ENCODE peak calls at places on chromosomes 12 and 14, in four cellular contexts. M is A673, C is nephron progenitor cell, W is A549. F is an unnamed sample.

GRCh38 chr14:87082917-87083316 is 910.1 kb downstream of the GALC start:
- DNase-seq in M (no peak), C (no peak), W (no peak), F (no peak)

GRCh38 chr14:92655372-92655771 is 93.1 kb downstream of the LGMN start:
- DNase-seq in M (no peak), C (no peak), W (no peak), F (no peak)

GRCh38 chr12:102462803-102463499 is 17.4 kb downstream of the IGF1 start:
- DNase-seq in M (no peak), C (no peak), W (no peak), F (peak)

GRCh38 chr14:77014004-77014604 is 14.4 kb downstream of the IRF2BPL start:
- DNase-seq in M (no peak), C (peak), W (no peak), F (peak)

GRCh38 chr12:121806556-121807308 is 2.9 kb downstream of the SETD1B start:
- DNase-seq in M (no peak), C (peak), W (no peak), F (peak)

GRCh38 chr12:39505025-39505424 is 62.1 kb upstream of the KIF21A start:
- DNase-seq in M (no peak), C (no peak), W (no peak), F (no peak)

GRCh38 chr14:68327231-68327630 is 465.6 kb downstream of the ZFP36L1 start:
- DNase-seq in M (no peak), C (no peak), W (no peak), F (no peak)

GRCh38 chr14:91899213-91899612 is 31.9 kb upstream of the TC2N start:
- DNase-seq in M (no peak), C (no peak), W (no peak), F (no peak)

GRCh38 chr12:1591029-1591428 is 3.4 kb downstream of the FBXL14 start:
- DNase-seq in M (no peak), C (no peak), W (peak), F (no peak)

GRCh38 chr14:26290007-26290530 is 307.8 kb downstream of the NOVA1 start:
- DNase-seq in M (no peak), C (no peak), W (no peak), F (peak)

GRCh38 chr14:90253826-90254225 is 2.5 kb upstream of the PSMC1 start:
- DNase-seq in M (no peak), C (no peak), W (no peak), F (no peak)

GRCh38 chr14:69354383-69355154 is 43.5 kb downstream of the ERH start:
- DNase-seq in M (no peak), C (no peak), W (no peak), F (no peak)

GRCh38 chr14:70827366-70828151 is 18.2 kb upstream of the MAP3K9 start:
- DNase-seq in M (peak), C (no peak), W (no peak), F (no peak)

GRCh38 chr14:51527073-51527472 is 124.6 kb upstream of the FRMD6 start:
- DNase-seq in M (no peak), C (no peak), W (no peak), F (peak)

GRCh38 chr14:102622262-102622885 is 29.9 kb downstream of the RCOR1 start:
- DNase-seq in M (peak), C (no peak), W (no peak), F (peak)

GRCh38 chr12:86117711-86118110 is 138.5 kb downstream of the MGAT4C start:
- DNase-seq in M (no peak), C (no peak), W (no peak), F (no peak)

GRCh38 chr14:50763386-50764007 is 67.5 kb downstream of the NIN start:
- DNase-seq in M (no peak), C (no peak), W (no peak), F (no peak)

GRCh38 chr12:47356129-47356622 is 276.4 kb upstream of the AMIGO2 start:
- DNase-seq in M (no peak), C (no peak), W (no peak), F (peak)

GRCh38 chr14:74988131-74988530 is 14.6 kb upstream of the EIF2B2 start:
- DNase-seq in M (no peak), C (no peak), W (peak), F (peak)

GRCh38 chr12:43856932-43857331 is 21.1 kb downstream of the TMEM117 start:
- DNase-seq in M (no peak), C (no peak), W (no peak), F (no peak)

GRCh38 chr12:84986586-84986985 is 49.5 kb downstream of the TSPAN19 start:
- DNase-seq in M (no peak), C (no peak), W (no peak), F (no peak)

GRCh38 chr12:47964102-47964723 is 817 bp downstream of the TMEM106C start:
- DNase-seq in M (peak), C (peak), W (peak), F (no peak)

GRCh38 chr12:68259318-68259940 is 6.0 kb upstream of the IL22 start:
- DNase-seq in M (no peak), C (no peak), W (no peak), F (peak)

GRCh38 chr14:69904246-69904645 is 25.0 kb downstream of the SMOC1 start:
- DNase-seq in M (no peak), C (no peak), W (no peak), F (no peak)

GRCh38 chr12:107759410-107759809 is 1.5 kb downstream of the PRDM4 start:
- DNase-seq in M (peak), C (peak), W (peak), F (peak)

GRCh38 chr14:24848427-24848826 is 201.5 kb downstream of the STXBP6 start:
- DNase-seq in M (peak), C (no peak), W (no peak), F (no peak)

GRCh38 chr12:99769581-99769980 is 122.0 kb downstream of the GARIN6 start:
- DNase-seq in M (peak), C (no peak), W (no peak), F (no peak)
- TF ChIP-seq CTCF in M (no peak), C (no peak), W (no peak), F (no peak)

GRCh38 chr12:116402163-116402939 is 124.9 kb upstream of the MED13L start:
- DNase-seq in M (no peak), C (no peak), W (no peak), F (no peak)

GRCh38 chr12:116403546-116403945 is 126.1 kb upstream of the MED13L start:
- DNase-seq in M (no peak), C (no peak), W (no peak), F (no peak)

GRCh38 chr12:116408489-116409217 is 131.2 kb upstream of the MED13L start:
- DNase-seq in M (no peak), C (no peak), W (no peak), F (no peak)

GRCh38 chr12:116404913-116405611 is 127.6 kb upstream of the MED13L start:
- DNase-seq in M (no peak), C (no peak), W (no peak), F (no peak)

DNA sequence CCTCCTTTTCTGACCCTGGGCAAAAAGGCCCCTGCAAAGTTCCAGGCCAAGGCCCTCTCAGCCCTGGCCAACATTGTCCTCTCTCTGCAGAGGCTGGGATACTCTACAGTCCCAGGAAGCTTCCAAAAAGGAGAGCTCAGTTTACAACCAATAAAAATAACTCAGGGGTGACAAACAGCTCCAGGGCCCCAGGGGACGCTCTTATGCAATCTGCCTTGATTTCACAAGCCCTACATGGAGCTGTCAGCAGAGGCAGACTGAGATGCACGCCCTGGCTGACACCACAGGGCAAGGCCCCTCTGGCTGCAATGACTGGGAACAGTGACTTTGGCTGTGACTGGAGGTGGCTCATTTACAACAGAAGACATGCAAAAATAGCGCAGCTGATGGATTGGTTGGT is 129.0 kb upstream of the MED13L start:
- DNase-seq in M (peak), C (peak), W (peak), F (peak)
- TF ChIP-seq CTCF in M (peak), C (no peak), W (no peak), F (no peak)

GRCh38 chr12:51726931-51727330 is 121.6 kb downstream of the FIGNL2 start:
- DNase-seq in M (no peak), C (no peak), W (no peak), F (no peak)
- TF ChIP-seq CTCF in M (no peak), C (no peak), W (no peak), F (no peak)

DNA sequence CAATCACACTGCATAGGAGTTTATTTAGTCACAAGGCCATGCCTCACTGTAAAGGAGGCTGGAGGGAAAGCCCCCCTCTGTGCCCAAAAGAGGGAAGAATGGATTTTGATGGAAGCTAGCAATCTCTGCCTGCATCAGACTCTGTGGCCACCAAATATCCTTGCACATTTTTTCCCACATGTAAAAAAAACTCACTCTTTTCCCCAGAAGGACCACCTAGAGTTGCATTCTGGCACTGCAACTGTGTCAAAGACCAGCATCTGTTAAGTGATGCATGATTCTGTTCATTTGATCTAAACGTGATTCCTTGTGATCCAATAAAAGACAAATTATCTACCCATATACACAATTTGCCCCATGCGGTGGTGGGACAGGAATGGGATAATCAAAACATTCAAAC is 8.0 kb downstream of the RHOJ start:
- DNase-seq in M (no peak), C (no peak), W (no peak), F (no peak)
- TF ChIP-seq CTCF in M (peak), C (peak), W (no peak), F (peak)

GRCh38 chr12:7661741-7662140 is 4.0 kb downstream of the APOBEC1 start:
- DNase-seq in M (peak), C (no peak), W (no peak), F (no peak)

GRCh38 chr12:7666595-7666994 is 887 bp upstream of the APOBEC1 start:
- DNase-seq in M (no peak), C (no peak), W (no peak), F (no peak)

DNA sequence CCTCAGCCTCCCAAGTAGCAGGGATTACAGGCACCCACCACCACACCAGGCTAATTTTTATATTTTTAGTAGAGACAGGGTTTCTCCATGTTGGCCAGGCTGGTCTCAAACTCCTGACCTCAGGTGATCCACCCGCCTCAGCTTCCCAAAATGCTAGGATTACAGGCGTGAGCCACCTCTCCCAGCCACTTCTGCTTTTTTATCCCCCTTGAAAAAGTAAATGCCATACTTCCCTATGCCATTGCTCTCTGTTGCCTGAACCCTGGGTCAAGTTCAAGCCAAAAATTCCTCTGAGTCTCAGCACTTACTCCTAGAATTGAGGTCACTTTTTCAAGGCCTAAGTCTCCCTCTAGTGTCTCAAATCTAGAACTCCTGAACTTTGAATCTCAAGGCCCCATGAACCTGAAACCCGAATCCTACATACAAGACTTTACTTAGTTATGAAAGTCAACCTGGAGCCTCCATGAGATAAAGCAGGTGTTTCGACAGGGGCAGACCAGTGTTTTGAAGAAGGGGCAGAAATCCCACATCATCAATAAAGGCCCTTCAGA is 1.4 kb upstream of the APOBEC1 start:
- DNase-seq in M (peak), C (no peak), W (peak), F (peak)
- TF ChIP-seq CTCF in M (peak), C (peak), W (no peak), F (peak)

DNA sequence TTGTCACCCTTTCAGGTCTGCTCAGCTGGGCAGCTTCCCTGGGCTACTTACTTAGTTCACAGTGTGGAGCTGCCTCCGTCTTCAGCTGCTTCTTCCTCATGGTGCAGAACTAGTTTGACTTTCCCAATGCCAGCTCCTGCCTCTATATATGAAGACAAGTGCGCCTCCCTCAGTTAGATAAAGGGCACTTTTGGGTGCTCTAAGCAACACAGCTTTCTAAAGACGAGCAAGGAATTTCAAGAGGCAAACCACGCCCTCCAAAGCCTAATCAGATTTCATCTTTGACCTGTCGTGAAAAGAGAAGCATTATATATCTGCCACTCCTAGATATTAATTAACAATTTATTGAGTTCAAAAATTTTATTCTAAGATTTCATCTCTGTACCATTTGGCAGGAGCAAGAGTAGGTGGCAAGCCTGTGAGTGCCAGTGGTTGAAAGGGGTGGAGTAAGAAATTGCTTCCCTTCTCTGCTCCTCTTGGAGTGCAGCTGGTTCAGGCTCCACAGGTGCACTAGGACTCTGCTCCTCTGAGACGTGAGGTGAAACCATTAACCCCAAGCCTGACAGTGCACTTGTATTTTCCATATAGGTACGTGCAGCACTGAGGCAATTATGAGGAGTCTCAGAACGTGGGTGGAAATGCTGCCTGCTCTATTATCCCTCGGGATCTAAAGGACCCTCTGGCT is 2.1 kb upstream of the SLC11A2 start:
- DNase-seq in M (peak), C (no peak), W (peak), F (peak)
- TF ChIP-seq CTCF in M (peak), C (no peak), W (peak), F (peak)

GRCh38 chr14:104177411-104177810 is 39.0 kb downstream of the KIF26A start:
- DNase-seq in M (no peak), C (no peak), W (no peak), F (no peak)
- TF ChIP-seq CTCF in M (no peak), C (no peak), W (no peak), F (no peak)

DNA sequence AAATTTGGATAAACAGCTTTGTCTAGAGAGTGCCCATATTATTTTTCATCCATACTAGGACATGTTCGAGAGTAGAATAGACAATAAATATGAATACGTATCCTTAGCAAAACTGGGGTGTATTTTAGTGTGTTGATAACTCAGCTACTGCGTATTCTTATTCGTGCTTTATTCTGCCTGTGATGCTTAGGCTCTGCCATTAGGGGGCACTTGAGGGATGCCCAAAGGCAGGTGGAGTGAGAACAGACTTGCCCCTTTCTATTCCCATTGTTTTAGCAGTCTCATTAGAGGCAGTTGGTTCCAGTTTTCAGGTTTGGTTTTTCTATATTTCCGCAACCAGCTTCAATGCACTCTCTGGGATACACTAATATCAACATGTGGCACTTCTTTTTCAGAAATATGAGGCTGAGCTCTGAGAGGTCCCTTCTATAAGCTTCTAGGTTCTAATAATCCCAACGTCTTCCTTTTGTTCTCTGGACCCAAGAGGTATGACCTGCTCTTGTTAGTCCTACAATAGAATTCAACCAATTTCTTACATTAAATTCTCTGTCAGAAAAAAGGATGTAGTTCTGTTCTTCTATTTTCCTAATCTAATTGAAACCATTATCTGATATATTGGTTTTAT is 985.7 kb upstream of the FBXO33 start:
- DNase-seq in M (peak), C (peak), W (peak), F (peak)
- TF ChIP-seq CTCF in M (peak), C (peak), W (peak), F (peak)

DNA sequence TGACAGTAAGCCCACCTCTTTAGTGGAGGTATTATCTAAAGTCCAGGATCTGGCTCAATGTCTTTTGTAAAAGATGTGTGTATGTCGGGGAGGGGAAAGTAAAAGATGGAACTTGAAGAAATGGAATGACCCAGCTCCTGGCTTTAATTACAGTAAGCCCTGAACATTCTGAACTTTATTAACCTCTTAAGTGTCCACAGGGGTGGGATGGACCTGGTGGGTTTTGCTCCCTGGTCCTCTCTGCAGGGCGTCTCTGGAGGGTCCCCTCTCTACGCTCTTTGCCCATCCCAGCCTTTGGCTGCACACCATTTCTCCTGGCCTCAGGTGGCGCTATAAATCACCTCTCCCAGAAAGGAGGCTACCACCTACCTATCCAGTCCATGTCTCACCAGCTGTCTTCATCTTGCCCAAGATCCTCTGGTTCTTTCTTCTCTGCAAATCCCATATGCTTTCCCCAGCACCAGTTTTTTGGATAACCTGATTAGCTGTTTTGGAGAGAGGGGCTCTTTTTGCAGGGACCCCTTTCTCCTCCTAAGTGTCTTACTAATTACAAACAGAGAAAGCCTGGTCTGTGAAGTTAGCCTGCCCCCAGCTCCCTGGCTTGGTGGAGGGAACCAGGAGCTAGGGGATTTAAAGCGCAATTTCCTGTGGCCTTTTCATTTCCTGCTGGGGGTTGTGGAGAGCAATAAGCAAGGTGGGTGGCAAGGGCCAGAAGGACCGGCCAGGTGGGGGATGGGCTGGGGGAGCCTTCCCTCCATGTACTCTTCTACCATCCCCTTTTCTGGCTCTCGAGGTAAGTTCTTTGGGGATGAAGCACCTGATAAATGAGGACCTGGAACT is 3.9 kb upstream of the CISTR start:
- DNase-seq in M (no peak), C (no peak), W (no peak), F (no peak)
- TF ChIP-seq CTCF in M (peak), C (no peak), W (no peak), F (no peak)